ENCODE peak calls at places on chromosomes 5 and 9, in six cellular contexts. H is GM13977; N is substantia nigra; D is activated naive CD4-positive, alpha-beta T cell treated with anti-CD3 and anti-CD28 coated beads, Interleukin-2, amount 10 ng/mL, durations not matched to agents 7 days and 5 days; I is endothelial cell; U is brain pericyte. J is an unnamed sample.

GRCh38 chr5:154408806-154409205 is 37.0 kb upstream of the SAP30L start:
- DNase-seq in H (no peak), N (no peak), D (no peak), I (no peak), U (no peak), J (no peak)

GRCh38 chr9:92328225-92328624 is 2.5 kb downstream of the CENPP start:
- DNase-seq in H (no peak), N (no peak), D (no peak), I (no peak), U (no peak), J (no peak)

GRCh38 chr5:53478411-53479044 is 1.9 kb upstream of the FST start:
- DNase-seq in H (peak), N (no peak), D (peak), I (peak), U (no peak), J (peak)

GRCh38 chr5:172379481-172379880 is 74.8 kb downstream of the SH3PXD2B start:
- DNase-seq in H (no peak), N (no peak), D (no peak), I (no peak), U (no peak), J (no peak)

GRCh38 chr5:54985301-54986268 is at the start of gene ESM1:
- DNase-seq in H (no peak), N (no peak), D (no peak), I (no peak), U (peak), J (no peak)

GRCh38 chr5:153866176-153866575 is 172.5 kb downstream of the FAM114A2 start:
- DNase-seq in H (no peak), N (no peak), D (no peak), I (no peak), U (no peak), J (no peak)

GRCh38 chr5:127840809-127841208 is 137.6 kb downstream of the CCDC192 start:
- DNase-seq in H (no peak), N (no peak), D (no peak), I (no peak), U (no peak), J (no peak)

GRCh38 chr9:91063471-91063870 is 261.9 kb downstream of the SYK start:
- DNase-seq in H (no peak), N (no peak), D (no peak), I (no peak), U (no peak), J (no peak)

GRCh38 chr5:52837068-52837467 is 49.4 kb downstream of the ITGA1 start:
- DNase-seq in H (no peak), N (peak), D (no peak), I (no peak), U (no peak), J (peak)

GRCh38 chr5:132388244-132389050 is 18.9 kb downstream of the SLC22A5 start:
- DNase-seq in H (no peak), N (no peak), D (no peak), I (no peak), U (no peak), J (no peak)

GRCh38 chr9:127555830-127556820 is 56.0 kb upstream of the STXBP1 start:
- DNase-seq in H (no peak), N (no peak), D (peak), I (no peak), U (no peak), J (no peak)

GRCh38 chr9:133276923-133277322 is 1.9 kb upstream of the ABO start:
- DNase-seq in H (no peak), N (no peak), D (no peak), I (no peak), U (no peak), J (no peak)

GRCh38 chr5:10834695-10835094 is 73.7 kb upstream of the DAP start:
- DNase-seq in H (no peak), N (no peak), D (no peak), I (no peak), U (no peak), J (no peak)

GRCh38 chr9:137279741-137280477 is 2.4 kb downstream of the TOR4A start:
- DNase-seq in H (no peak), N (no peak), D (no peak), I (no peak), U (no peak), J (no peak)

GRCh38 chr9:114538241-114538640 is 33.0 kb upstream of the WHRN start:
- DNase-seq in H (peak), N (no peak), D (peak), I (no peak), U (no peak), J (no peak)

GRCh38 chr9:107226431-107226830 is 56.6 kb upstream of the RAD23B start:
- DNase-seq in H (no peak), N (no peak), D (no peak), I (no peak), U (no peak), J (no peak)

GRCh38 chr5:180294913-180295555 is 3.2 kb upstream of the MAPK9 start:
- DNase-seq in H (no peak), N (no peak), D (no peak), I (no peak), U (no peak), J (no peak)

GRCh38 chr5:146042628-146043279 is 62.6 kb downstream of the PLAC8L1 start:
- DNase-seq in H (no peak), N (no peak), D (no peak), I (no peak), U (no peak), J (no peak)

GRCh38 chr5:1826235-1826980 is 25.2 kb downstream of the NDUFS6 start:
- DNase-seq in H (no peak), N (no peak), D (no peak), I (no peak), U (no peak), J (no peak)

GRCh38 chr9:134355561-134356278 is 29.5 kb downstream of the RXRA start:
- DNase-seq in H (no peak), N (no peak), D (no peak), I (no peak), U (no peak), J (no peak)

GRCh38 chr9:96071245-96072124 is 196.0 kb downstream of the ERCC6L2 start:
- DNase-seq in H (peak), N (no peak), D (peak), I (peak), U (peak), J (peak)